ENCODE peak calls at places on chromosomes 2 and 18, in nine cellular contexts. One of them, this sample, is unnamed.

GRCh38 chr2:67309281-67309680 is 87.9 kb upstream of the ETAA1 start:
- DNase-seq in fibroblast of lung: no peak
- DNase-seq in mucosa of descending colon: no peak
- DNase-seq in thyroid gland: no peak
- DNase-seq in lower lobe of right lung: no peak
- DNase-seq in GM23338: no peak
- DNase-seq in Panc1: peak
- DNase-seq in colonic mucosa: no peak
- DNase-seq in bronchial epithelial cell: peak
- DNase-seq in this sample: no peak

GRCh38 chr2:169384816-169385215 is 22.5 kb upstream of the LRP2 start:
- DNase-seq in fibroblast of lung: no peak
- DNase-seq in mucosa of descending colon: no peak
- DNase-seq in thyroid gland: no peak
- DNase-seq in lower lobe of right lung: no peak
- DNase-seq in GM23338: no peak
- DNase-seq in Panc1: no peak
- DNase-seq in colonic mucosa: no peak
- DNase-seq in bronchial epithelial cell: no peak
- DNase-seq in this sample: no peak

GRCh38 chr18:45521777-45522176 is 93.5 kb upstream of the SLC14A2 start:
- DNase-seq in fibroblast of lung: peak
- DNase-seq in mucosa of descending colon: no peak
- DNase-seq in thyroid gland: no peak
- DNase-seq in lower lobe of right lung: no peak
- DNase-seq in GM23338: no peak
- DNase-seq in Panc1: no peak
- DNase-seq in colonic mucosa: no peak
- DNase-seq in bronchial epithelial cell: peak
- DNase-seq in this sample: no peak

GRCh38 chr2:17166506-17166905 is 351.7 kb downstream of the RAD51AP2 start:
- DNase-seq in fibroblast of lung: peak
- DNase-seq in mucosa of descending colon: no peak
- DNase-seq in thyroid gland: no peak
- DNase-seq in lower lobe of right lung: no peak
- DNase-seq in GM23338: no peak
- DNase-seq in Panc1: no peak
- DNase-seq in colonic mucosa: no peak
- DNase-seq in bronchial epithelial cell: peak
- DNase-seq in this sample: no peak

GRCh38 chr2:84495539-84496146 is 20.7 kb upstream of the DNAH6 start:
- DNase-seq in fibroblast of lung: peak
- DNase-seq in mucosa of descending colon: peak
- DNase-seq in thyroid gland: peak
- DNase-seq in lower lobe of right lung: no peak
- DNase-seq in GM23338: peak
- DNase-seq in Panc1: peak
- DNase-seq in colonic mucosa: peak
- DNase-seq in bronchial epithelial cell: peak
- DNase-seq in this sample: no peak

GRCh38 chr18:59547691-59548182 is 149.5 kb downstream of the CCBE1 start:
- DNase-seq in fibroblast of lung: peak
- DNase-seq in mucosa of descending colon: no peak
- DNase-seq in thyroid gland: peak
- DNase-seq in lower lobe of right lung: no peak
- DNase-seq in GM23338: peak
- DNase-seq in Panc1: no peak
- DNase-seq in colonic mucosa: no peak
- DNase-seq in bronchial epithelial cell: peak
- DNase-seq in this sample: no peak

GRCh38 chr2:108069515-108070310 is 83.4 kb downstream of the SLC5A7 start:
- DNase-seq in fibroblast of lung: no peak
- DNase-seq in mucosa of descending colon: no peak
- DNase-seq in thyroid gland: no peak
- DNase-seq in lower lobe of right lung: no peak
- DNase-seq in GM23338: peak
- DNase-seq in Panc1: no peak
- DNase-seq in colonic mucosa: no peak
- DNase-seq in bronchial epithelial cell: no peak
- DNase-seq in this sample: no peak

GRCh38 chr2:97745474-97746172 is 32.2 kb downstream of the ZAP70 start:
- DNase-seq in fibroblast of lung: no peak
- DNase-seq in mucosa of descending colon: peak
- DNase-seq in thyroid gland: no peak
- DNase-seq in lower lobe of right lung: no peak
- DNase-seq in GM23338: no peak
- DNase-seq in Panc1: no peak
- DNase-seq in colonic mucosa: no peak
- DNase-seq in bronchial epithelial cell: no peak
- DNase-seq in this sample: no peak

GRCh38 chr2:207073791-207074678 is 91.7 kb downstream of the KLF7 start:
- DNase-seq in fibroblast of lung: peak
- DNase-seq in mucosa of descending colon: no peak
- DNase-seq in thyroid gland: no peak
- DNase-seq in lower lobe of right lung: no peak
- DNase-seq in GM23338: peak
- DNase-seq in Panc1: no peak
- DNase-seq in colonic mucosa: no peak
- DNase-seq in bronchial epithelial cell: peak
- DNase-seq in this sample: no peak

GRCh38 chr2:112996635-112997034 is 8.6 kb upstream of the IL36A start:
- DNase-seq in fibroblast of lung: no peak
- DNase-seq in mucosa of descending colon: peak
- DNase-seq in thyroid gland: no peak
- DNase-seq in lower lobe of right lung: no peak
- DNase-seq in GM23338: peak
- DNase-seq in Panc1: no peak
- DNase-seq in colonic mucosa: no peak
- DNase-seq in bronchial epithelial cell: no peak
- DNase-seq in this sample: no peak

GRCh38 chr18:53745986-53746385 is 478.5 kb downstream of the MBD2 start:
- DNase-seq in fibroblast of lung: no peak
- DNase-seq in mucosa of descending colon: no peak
- DNase-seq in thyroid gland: no peak
- DNase-seq in lower lobe of right lung: no peak
- DNase-seq in GM23338: no peak
- DNase-seq in Panc1: no peak
- DNase-seq in colonic mucosa: no peak
- DNase-seq in bronchial epithelial cell: peak
- DNase-seq in this sample: no peak

GRCh38 chr2:187593697-187594096 is 39.5 kb upstream of the TFPI start:
- DNase-seq in fibroblast of lung: peak
- DNase-seq in mucosa of descending colon: no peak
- DNase-seq in thyroid gland: no peak
- DNase-seq in lower lobe of right lung: no peak
- DNase-seq in GM23338: no peak
- DNase-seq in Panc1: no peak
- DNase-seq in colonic mucosa: no peak
- DNase-seq in bronchial epithelial cell: peak
- DNase-seq in this sample: no peak

GRCh38 chr2:140893685-140894084 is 1237.1 kb downstream of the LRP1B start:
- DNase-seq in fibroblast of lung: peak
- DNase-seq in mucosa of descending colon: no peak
- DNase-seq in thyroid gland: no peak
- DNase-seq in lower lobe of right lung: no peak
- DNase-seq in GM23338: no peak
- DNase-seq in Panc1: peak
- DNase-seq in colonic mucosa: no peak
- DNase-seq in bronchial epithelial cell: peak
- DNase-seq in this sample: no peak

GRCh38 chr2:7437122-7437521 is 519.9 kb downstream of the RNF144A start:
- DNase-seq in fibroblast of lung: no peak
- DNase-seq in mucosa of descending colon: no peak
- DNase-seq in thyroid gland: no peak
- DNase-seq in lower lobe of right lung: no peak
- DNase-seq in GM23338: no peak
- DNase-seq in Panc1: no peak
- DNase-seq in colonic mucosa: no peak
- DNase-seq in bronchial epithelial cell: no peak
- DNase-seq in this sample: no peak

GRCh38 chr2:52017836-52018235 is 985.9 kb upstream of the NRXN1 start:
- DNase-seq in fibroblast of lung: no peak
- DNase-seq in mucosa of descending colon: no peak
- DNase-seq in thyroid gland: no peak
- DNase-seq in lower lobe of right lung: no peak
- DNase-seq in GM23338: no peak
- DNase-seq in Panc1: no peak
- DNase-seq in colonic mucosa: no peak
- DNase-seq in bronchial epithelial cell: no peak
- DNase-seq in this sample: no peak

GRCh38 chr2:166573393-166573792 is 79.3 kb upstream of the SCN7A start:
- DNase-seq in fibroblast of lung: peak
- DNase-seq in mucosa of descending colon: no peak
- DNase-seq in thyroid gland: no peak
- DNase-seq in lower lobe of right lung: no peak
- DNase-seq in GM23338: peak
- DNase-seq in Panc1: peak
- DNase-seq in colonic mucosa: no peak
- DNase-seq in bronchial epithelial cell: peak
- DNase-seq in this sample: no peak

GRCh38 chr18:67261931-67262552 is 254.5 kb downstream of the DSEL start:
- DNase-seq in fibroblast of lung: no peak
- DNase-seq in mucosa of descending colon: no peak
- DNase-seq in thyroid gland: no peak
- DNase-seq in lower lobe of right lung: no peak
- DNase-seq in GM23338: no peak
- DNase-seq in Panc1: no peak
- DNase-seq in colonic mucosa: no peak
- DNase-seq in bronchial epithelial cell: peak
- DNase-seq in this sample: no peak

GRCh38 chr2:118801154-118801553 is 46.3 kb downstream of the EN1 start:
- DNase-seq in fibroblast of lung: no peak
- DNase-seq in mucosa of descending colon: no peak
- DNase-seq in thyroid gland: no peak
- DNase-seq in lower lobe of right lung: no peak
- DNase-seq in GM23338: no peak
- DNase-seq in Panc1: no peak
- DNase-seq in colonic mucosa: no peak
- DNase-seq in bronchial epithelial cell: no peak
- DNase-seq in this sample: no peak

GRCh38 chr2:144042751-144043150 is 477.2 kb downstream of the ZEB2 start:
- DNase-seq in fibroblast of lung: no peak
- DNase-seq in mucosa of descending colon: no peak
- DNase-seq in thyroid gland: no peak
- DNase-seq in lower lobe of right lung: no peak
- DNase-seq in GM23338: no peak
- DNase-seq in Panc1: no peak
- DNase-seq in colonic mucosa: no peak
- DNase-seq in bronchial epithelial cell: no peak
- DNase-seq in this sample: no peak

GRCh38 chr2:239275037-239275685 is 125.7 kb downstream of the HDAC4 start:
- DNase-seq in fibroblast of lung: peak
- DNase-seq in mucosa of descending colon: peak
- DNase-seq in thyroid gland: peak
- DNase-seq in lower lobe of right lung: peak
- DNase-seq in GM23338: no peak
- DNase-seq in Panc1: peak
- DNase-seq in colonic mucosa: peak
- DNase-seq in bronchial epithelial cell: peak
- DNase-seq in this sample: no peak

GRCh38 chr18:7626922-7627440 is 59.9 kb downstream of the PTPRM start:
- DNase-seq in fibroblast of lung: peak
- DNase-seq in mucosa of descending colon: no peak
- DNase-seq in thyroid gland: peak
- DNase-seq in lower lobe of right lung: no peak
- DNase-seq in GM23338: peak
- DNase-seq in Panc1: no peak
- DNase-seq in colonic mucosa: no peak
- DNase-seq in bronchial epithelial cell: peak
- DNase-seq in this sample: no peak
- TF ChIP-seq CTCF in fibroblast of lung: peak
- TF ChIP-seq CTCF in mucosa of descending colon: no peak
- TF ChIP-seq CTCF in thyroid gland: no peak
- TF ChIP-seq CTCF in lower lobe of right lung: peak
- TF ChIP-seq CTCF in GM23338: no peak
- TF ChIP-seq CTCF in Panc1: no peak
- TF ChIP-seq CTCF in colonic mucosa: no peak
- TF ChIP-seq CTCF in bronchial epithelial cell: peak
- TF ChIP-seq CTCF in this sample: peak

DNA sequence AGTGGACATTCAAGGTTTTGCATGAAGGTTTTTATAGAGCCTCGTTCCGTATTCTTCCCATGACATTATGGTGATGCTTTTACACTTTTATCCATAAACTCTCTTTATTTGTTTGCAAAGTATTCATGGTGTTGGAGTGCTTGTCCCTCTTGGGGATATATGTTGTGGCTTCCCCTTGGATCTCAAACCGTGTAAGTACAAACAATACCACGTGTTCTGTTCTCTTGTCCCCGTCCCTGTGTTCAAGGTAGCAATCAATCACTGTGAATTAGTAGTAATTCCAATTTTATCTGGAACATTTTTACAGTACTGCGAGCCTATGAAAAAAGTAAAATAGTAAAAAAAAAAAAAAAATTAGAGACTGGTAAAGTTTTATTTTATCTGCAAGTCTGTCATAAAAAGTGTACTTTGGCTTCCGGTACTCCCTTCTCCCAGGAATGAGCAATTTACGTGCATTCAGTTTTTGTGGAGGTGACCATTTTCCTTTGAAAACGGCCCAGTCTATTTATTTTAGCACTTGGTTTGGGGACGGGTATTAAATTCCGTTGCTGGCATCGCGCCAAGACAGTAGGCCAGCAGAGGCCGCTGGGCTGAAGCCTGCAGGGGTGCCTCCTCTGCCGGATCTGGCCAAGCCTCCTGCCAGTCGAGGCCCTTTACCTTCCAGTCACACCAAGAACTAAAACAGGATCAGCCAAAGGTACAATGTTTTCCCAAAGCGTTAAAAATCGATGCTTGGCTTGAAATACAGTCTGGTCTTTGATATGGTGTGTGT is 175.7 kb downstream of the SOCS6 start:
- DNase-seq in fibroblast of lung: peak
- DNase-seq in mucosa of descending colon: peak
- DNase-seq in thyroid gland: peak
- DNase-seq in lower lobe of right lung: peak
- DNase-seq in GM23338: peak
- DNase-seq in Panc1: peak
- DNase-seq in colonic mucosa: peak
- DNase-seq in bronchial epithelial cell: peak
- DNase-seq in this sample: no peak
- TF ChIP-seq CTCF in fibroblast of lung: peak
- TF ChIP-seq CTCF in mucosa of descending colon: no peak
- TF ChIP-seq CTCF in thyroid gland: no peak
- TF ChIP-seq CTCF in lower lobe of right lung: no peak
- TF ChIP-seq CTCF in GM23338: peak
- TF ChIP-seq CTCF in Panc1: peak
- TF ChIP-seq CTCF in colonic mucosa: no peak
- TF ChIP-seq CTCF in bronchial epithelial cell: peak
- TF ChIP-seq CTCF in this sample: peak

GRCh38 chr18:7877609-7878008 is 310.5 kb downstream of the PTPRM start:
- DNase-seq in fibroblast of lung: no peak
- DNase-seq in mucosa of descending colon: no peak
- DNase-seq in thyroid gland: peak
- DNase-seq in lower lobe of right lung: no peak
- DNase-seq in GM23338: no peak
- DNase-seq in Panc1: no peak
- DNase-seq in colonic mucosa: no peak
- DNase-seq in bronchial epithelial cell: peak
- DNase-seq in this sample: no peak
- TF ChIP-seq CTCF in fibroblast of lung: no peak
- TF ChIP-seq CTCF in mucosa of descending colon: no peak
- TF ChIP-seq CTCF in thyroid gland: no peak
- TF ChIP-seq CTCF in lower lobe of right lung: no peak
- TF ChIP-seq CTCF in GM23338: no peak
- TF ChIP-seq CTCF in Panc1: no peak
- TF ChIP-seq CTCF in colonic mucosa: no peak
- TF ChIP-seq CTCF in bronchial epithelial cell: no peak
- TF ChIP-seq CTCF in this sample: peak

GRCh38 chr2:43611987-43612894 is 16.4 kb upstream of the THADA start:
- DNase-seq in fibroblast of lung: peak
- DNase-seq in mucosa of descending colon: peak
- DNase-seq in thyroid gland: peak
- DNase-seq in lower lobe of right lung: no peak
- DNase-seq in GM23338: peak
- DNase-seq in Panc1: peak
- DNase-seq in colonic mucosa: peak
- DNase-seq in bronchial epithelial cell: peak
- DNase-seq in this sample: no peak
- TF ChIP-seq CTCF in fibroblast of lung: peak
- TF ChIP-seq CTCF in mucosa of descending colon: peak
- TF ChIP-seq CTCF in thyroid gland: peak
- TF ChIP-seq CTCF in lower lobe of right lung: peak
- TF ChIP-seq CTCF in GM23338: peak
- TF ChIP-seq CTCF in Panc1: peak
- TF ChIP-seq CTCF in colonic mucosa: peak
- TF ChIP-seq CTCF in bronchial epithelial cell: peak
- TF ChIP-seq CTCF in this sample: peak